ENCODE peak calls at places on chromosomes 4 and X, in four cellular contexts. D is DND-41; F is CD8-positive, alpha-beta T cell; H is MM.1S. S is an unnamed sample.
A peak's percentile ranks its signal among the peaks of the same experiment; 100 is the strongest.

GRCh38 chrX:115525486-115525885 is 35.5 kb upstream of the PLS3 start:
- DNase-seq in D (no peak), F (no peak), H (no peak), S (no peak)

GRCh38 chr4:24053906-24054305 is 164.1 kb upstream of the PPARGC1A start:
- DNase-seq in D (no peak), F (no peak), H (no peak), S (no peak)

GRCh38 chr4:7304436-7304835 is 112.1 kb downstream of the SORCS2 start:
- DNase-seq in D (no peak), F (no peak), H (no peak), S (no peak)

GRCh38 chr4:126604273-126604867 is 1028.4 kb upstream of the INTU start:
- DNase-seq in D (no peak), F (no peak), H (peak; percentile 39), S (peak; percentile 29)

GRCh38 chrX:136666088-136666487 is 18.1 kb downstream of the CD40LG start:
- DNase-seq in D (no peak), F (no peak), H (peak; percentile 90), S (peak; percentile 62)

GRCh38 chrX:56764153-56764974 is 35.3 kb downstream of the NBDY start:
- DNase-seq in D (peak; percentile 78), F (peak; percentile 37), H (peak; percentile 90), S (peak; percentile 92)

GRCh38 chrX:9466115-9466495 is 1.2 kb downstream of the TBL1X start:
- DNase-seq in D (no peak), F (no peak), H (peak; percentile 35), S (peak; percentile 44)

GRCh38 chr4:154189346-154189745 is 302.3 kb downstream of the DCHS2 start:
- DNase-seq in D (no peak), F (no peak), H (no peak), S (no peak)

GRCh38 chr4:138449938-138450337 is 207.8 kb upstream of the SLC7A11 start:
- DNase-seq in D (no peak), F (no peak), H (no peak), S (no peak)

GRCh38 chr4:7146764-7147071 is 45.6 kb upstream of the SORCS2 start:
- DNase-seq in D (no peak), F (no peak), H (no peak), S (no peak)

GRCh38 chr4:9994246-9994847 is 26.9 kb downstream of the SLC2A9 start:
- DNase-seq in D (no peak), F (no peak), H (peak; percentile 70), S (peak; percentile 74)

GRCh38 chr4:4735136-4735754 is 124.2 kb upstream of the MSX1 start:
- DNase-seq in D (no peak), F (no peak), H (no peak), S (no peak)

GRCh38 chr4:101345596-101346311 is 1.6 kb downstream of the PPP3CA start:
- DNase-seq in D (peak; percentile 82), F (peak; percentile 23), H (peak; percentile 51), S (peak; percentile 73)

GRCh38 chr4:4248036-4248884 is at the start of gene TMEM128:
- DNase-seq in D (peak; percentile 91), F (peak; percentile 85), H (peak; percentile 95), S (peak; percentile 95)

GRCh38 chr4:181148470-181148869 is 1094.7 kb upstream of the TENM3 start:
- DNase-seq in D (no peak), F (no peak), H (no peak), S (no peak)

GRCh38 chrX:39690541-39691415 is 407.0 kb downstream of the BCOR start:
- DNase-seq in D (no peak), F (no peak), H (no peak), S (no peak)

GRCh38 chrX:83916525-83916924 is 55.6 kb downstream of the CYLC1 start:
- DNase-seq in D (peak; percentile 3), F (no peak), H (peak; percentile 32), S (no peak)

GRCh38 chr4:158630893-158631292 is 40.8 kb downstream of the C4orf46 start:
- DNase-seq in D (no peak), F (no peak), H (no peak), S (no peak)

GRCh38 chrX:6024204-6024603 is 204.5 kb downstream of the NLGN4X start:
- DNase-seq in D (no peak), F (no peak), H (no peak), S (no peak)

GRCh38 chr4:5266991-5267390 is 215.7 kb downstream of the STK32B start:
- DNase-seq in D (no peak), F (no peak), H (no peak), S (no peak)

GRCh38 chr4:47071863-47072441 is 40.6 kb downstream of the GABRB1 start:
- DNase-seq in D (no peak), F (no peak), H (peak; percentile 4), S (no peak)

GRCh38 chr4:140807491-140808257 is 51.5 kb upstream of the TBC1D9 start:
- DNase-seq in D (no peak), F (no peak), H (peak; percentile 54), S (peak; percentile 73)

GRCh38 chr4:174058846-174059245 is 224.6 kb downstream of the FBXO8 start:
- DNase-seq in D (no peak), F (no peak), H (no peak), S (no peak)

DNA sequence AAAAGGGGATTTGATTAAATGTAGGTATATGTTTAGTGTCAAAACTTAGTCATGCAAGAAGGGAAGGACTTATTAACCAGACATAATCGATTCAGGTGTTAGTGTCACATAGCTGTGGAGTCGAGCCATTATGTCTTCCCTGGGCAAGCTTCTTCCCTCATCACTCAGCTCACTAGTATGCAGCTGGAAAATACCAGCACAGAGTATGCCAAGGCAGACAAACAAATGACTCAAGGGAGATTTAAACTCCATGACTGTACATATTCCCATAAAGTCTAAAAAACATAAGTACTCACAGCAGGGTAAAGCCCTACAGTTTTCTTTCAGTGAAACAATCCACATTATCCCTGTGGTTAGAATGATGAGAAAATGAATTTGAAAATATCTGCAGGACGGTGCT is 304.5 kb downstream of the CBLL2 start:
- DNase-seq in D (no peak), F (no peak), H (no peak), S (no peak)
- TF ChIP-seq CTCF in D (no peak), F (no peak), H (no peak), S (no peak)

DNA sequence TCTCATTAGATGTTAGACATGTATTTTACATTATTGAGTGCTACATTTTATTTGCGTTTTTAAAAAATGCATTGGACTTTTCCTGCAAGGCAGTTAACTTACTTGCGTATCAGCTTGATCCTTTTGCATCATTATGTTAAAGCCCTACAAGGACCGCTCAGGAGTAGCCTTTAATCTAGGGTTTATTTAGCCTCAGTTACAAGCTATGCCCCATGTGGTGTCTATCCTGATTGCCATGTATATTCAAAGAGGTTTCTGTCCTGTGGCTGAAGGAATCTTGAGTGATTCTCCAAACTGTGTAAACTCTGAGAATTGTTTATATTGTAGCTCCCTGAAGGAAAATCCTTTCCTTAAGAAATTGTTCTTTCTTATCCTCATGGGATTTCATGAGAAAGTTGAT is 821.8 kb upstream of the AGA start:
- DNase-seq in D (no peak), F (no peak), H (no peak), S (no peak)
- H3K4me3 ChIP-seq in D (no peak overlapping the region), F (no peak overlapping the region), H (no peak overlapping the region), S (no peak overlapping the region)

DNA sequence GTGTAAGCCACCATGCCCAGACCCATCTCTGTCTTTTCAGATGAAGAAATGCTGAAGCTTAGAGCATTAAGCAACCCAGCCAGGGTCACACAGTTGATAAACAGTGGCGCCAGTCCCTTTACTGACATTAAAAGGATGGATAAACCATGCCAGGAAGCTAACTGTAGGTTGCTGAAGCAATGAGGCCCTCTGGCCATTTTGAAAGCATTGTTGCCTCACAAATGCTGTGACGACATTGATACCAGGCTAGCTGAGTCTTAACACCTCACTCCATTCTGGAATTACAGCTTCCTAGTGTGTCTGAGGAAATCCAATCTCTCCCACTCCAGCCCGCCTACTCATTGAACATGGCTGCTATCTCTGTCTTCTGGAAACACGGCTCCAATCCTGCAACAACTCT is 89.7 kb downstream of the LNX1 start:
- DNase-seq in D (no peak), F (no peak), H (no peak), S (no peak)
- TF ChIP-seq CTCF in D (no peak), F (no peak), H (no peak), S (no peak)

DNA sequence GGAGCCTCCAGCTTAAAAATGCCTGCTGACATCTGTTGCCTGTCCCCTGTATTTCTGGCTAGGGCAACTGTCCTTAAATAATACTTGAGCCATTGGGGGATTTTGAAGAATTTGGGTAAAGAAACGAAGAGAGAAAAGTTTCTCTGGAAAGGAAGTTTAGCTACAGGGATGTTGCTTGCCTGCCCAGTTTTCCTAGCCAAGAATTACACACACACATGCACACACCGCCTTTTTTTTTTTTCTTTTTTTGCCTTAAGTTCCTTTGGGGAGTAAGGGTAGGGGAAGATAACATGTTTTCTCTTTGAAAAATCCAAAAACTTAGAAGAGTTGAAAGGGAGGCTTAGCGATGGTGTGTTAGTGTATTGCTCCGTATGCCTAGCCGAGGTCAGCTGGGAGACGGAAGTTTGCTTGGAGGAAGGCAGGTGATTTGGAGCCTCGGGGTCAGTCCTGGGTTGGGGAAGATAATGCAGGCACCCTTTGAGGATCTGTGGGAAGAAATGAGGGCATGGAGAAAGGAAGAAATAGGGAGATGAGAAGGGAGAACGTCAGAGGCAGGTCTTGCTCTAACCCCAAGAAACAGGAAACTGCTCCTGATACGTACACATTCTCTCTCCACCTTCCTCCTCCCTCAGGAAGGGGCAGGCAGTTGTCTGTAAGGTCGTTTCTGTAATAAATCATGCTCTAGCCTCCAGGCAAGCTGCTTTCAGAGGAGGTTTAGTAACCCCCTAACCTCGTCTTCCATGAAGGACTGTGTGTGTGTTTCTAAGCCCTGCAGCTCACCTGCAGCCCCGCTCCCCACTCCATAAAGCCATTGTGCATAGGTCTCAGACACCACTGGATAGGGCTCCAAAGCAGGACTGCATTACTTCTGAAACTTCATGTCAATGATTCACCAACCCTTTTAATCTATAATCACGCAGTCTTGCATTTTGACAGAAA is 10.5 kb downstream of the KLF3 start:
- DNase-seq in D (no peak), F (no peak), H (no peak), S (no peak)
- H3K4me3 ChIP-seq in D (no peak overlapping the region), F (peak overlapping the region; percentile 15), H (no peak overlapping the region), S (no peak overlapping the region)

GRCh38 chr4:8585186-8585585 is 5.0 kb downstream of the GPR78 start:
- DNase-seq in D (no peak), F (no peak), H (peak; percentile 15), S (peak; percentile 18)
- TF ChIP-seq CTCF in D (peak; percentile 25), F (no peak), H (peak; percentile 40), S (peak; percentile 31)

GRCh38 chr4:86910820-86911684 is 18.8 kb upstream of the C4orf36 start:
- DNase-seq in D (no peak), F (no peak), H (no peak), S (peak; percentile 37)

GRCh38 chr4:86909945-86910344 is 17.7 kb upstream of the C4orf36 start:
- DNase-seq in D (no peak), F (no peak), H (no peak), S (no peak)

GRCh38 chr4:86910369-86910768 is 18.1 kb upstream of the C4orf36 start:
- DNase-seq in D (no peak), F (no peak), H (no peak), S (no peak)

GRCh38 chr4:86909540-86909939 is 17.3 kb upstream of the C4orf36 start:
- DNase-seq in D (no peak), F (no peak), H (no peak), S (no peak)
- H3K4me3 ChIP-seq in D (no peak overlapping the region), F (no peak overlapping the region), H (no peak overlapping the region), S (no peak overlapping the region)

GRCh38 chr4:129526812-129527211 is 430.9 kb downstream of the C4orf33 start:
- DNase-seq in D (no peak), F (no peak), H (peak; percentile 39), S (no peak)
- TF ChIP-seq CTCF in D (peak; percentile 75), F (no peak), H (peak; percentile 48), S (peak; percentile 11)